ENCODE peak calls at places on chromosomes 13 and 19, in ten cellular contexts. Y is COR-L47; R is non-pigmented ciliary epithelial cell; Q is heart right ventricle; D is mucosa of descending colon; M is activated T-helper 1 cell treated with anti-CD3 and anti-CD28 coated beads, Interleukin-12 subunit alpha, Interleukin-12 subunit beta, Interleukin-2, Interleukin-4 antibody, amounts not matched to agents 30 ng/mL and 10 ng/mL and 1 ng/mL, durations not matched to agents 14 hours and 24 hours and 36 hours; X is DMS153; Z is CD14-positive monocyte; I is activated CD4-positive, alpha-beta T cell treated with anti-CD3 and anti-CD28 coated beads for 24 hours; G is fibroblast of pulmonary artery. E is an unnamed sample.

GRCh38 chr13:51058461-51059167 is 52.5 kb downstream of the C13orf42 start:
- DNase-seq in I (no peak), R (no peak), M (no peak), Z (no peak), Y (no peak), G (no peak), D (no peak), X (no peak), Q (no peak), E (no peak)

GRCh38 chr13:71602327-71602726 is 264.7 kb downstream of the DACH1 start:
- DNase-seq in Y (peak), Z (no peak), X (no peak), Q (no peak), D (no peak), I (no peak), R (no peak), M (no peak), G (no peak), E (no peak)

GRCh38 chr13:50740052-50740741 is 103.3 kb downstream of the DLEU7 start:
- DNase-seq in M (no peak), D (no peak), Z (no peak), Y (no peak), I (no peak), R (no peak), X (no peak), Q (no peak), G (no peak), E (no peak)

GRCh38 chr13:23350009-23350408 is 83.5 kb downstream of the SACS start:
- DNase-seq in I (no peak), Q (no peak), G (no peak), R (no peak), X (no peak), D (no peak), M (no peak), Y (no peak), Z (no peak), E (no peak)

GRCh38 chr19:15252398-15253018 is 20.3 kb upstream of the EPHX3 start:
- DNase-seq in M (no peak), R (no peak), Q (no peak), Y (no peak), Z (no peak), I (no peak), D (no peak), X (no peak), G (peak), E (no peak)

GRCh38 chr13:84366484-84366883 is 484.2 kb upstream of the SLITRK1 start:
- DNase-seq in Q (no peak), Z (no peak), G (peak), Y (no peak), M (no peak), X (no peak), I (no peak), R (peak), D (no peak), E (no peak)

GRCh38 chr19:38913958-38914357 is 2.0 kb upstream of the CCER2 start:
- DNase-seq in Y (no peak), Q (no peak), D (no peak), X (no peak), M (no peak), G (no peak), R (no peak), I (no peak), Z (no peak), E (no peak)

GRCh38 chr13:113819731-113820715 is 43.9 kb downstream of the GAS6 start:
- DNase-seq in D (no peak), Q (no peak), G (no peak), R (no peak), Z (no peak), X (no peak), Y (no peak), I (no peak), M (no peak), E (no peak)

GRCh38 chr13:21742041-21742440 is 71.2 kb downstream of the FGF9 start:
- DNase-seq in G (no peak), Q (no peak), I (no peak), D (no peak), X (no peak), M (no peak), R (no peak), Z (no peak), Y (no peak), E (no peak)

E was measured in mesothelial cell of epicardium.